ENCODE peak calls at places on chromosomes 5 and 9, in four cellular contexts. Y, X, N and O are unnamed samples.
A peak's percentile ranks its signal among the peaks of the same experiment; 100 is the strongest.

GRCh38 chr5:134090482-134090881 is 24.0 kb upstream of the TCF7 start:
- DNase-seq in N (no peak), X (no peak), Y (no peak), O (no peak)

GRCh38 chr5:142184939-142185526 is 76.5 kb downstream of the NDFIP1 start:
- DNase-seq in X (no peak), Y (no peak), N (no peak), O (no peak)

GRCh38 chr9:104743377-104743985 is 4.0 kb upstream of the NIPSNAP3A start:
- DNase-seq in X (peak; percentile 86), Y (no peak), N (peak; percentile 58), O (peak; percentile 62)

GRCh38 chr9:136092741-136093140 is 2.3 kb downstream of the NACC2 start:
- DNase-seq in N (no peak), X (no peak), Y (no peak), O (no peak)

GRCh38 chr9:70438341-70438924 is 24.0 kb upstream of the KLF9 start:
- DNase-seq in X (peak; percentile 97), N (no peak), Y (no peak), O (no peak)

GRCh38 chr5:110716247-110717245 is 9.9 kb downstream of the TMEM232 start:
- DNase-seq in Y (no peak), N (no peak), X (no peak), O (no peak)

GRCh38 chr9:122075135-122076030 is 17.7 kb downstream of the TTLL11 start:
- DNase-seq in X (no peak), N (no peak), Y (no peak), O (no peak)

GRCh38 chr9:36995927-36996471 is 38.1 kb downstream of the PAX5 start:
- DNase-seq in N (peak; percentile 71), X (peak; percentile 73), Y (peak; percentile 89), O (peak; percentile 74)

GRCh38 chr5:128084228-128085167 is 932 bp downstream of the SLC12A2 start:
- DNase-seq in N (peak; percentile 66), Y (peak; percentile 43), X (peak; percentile 34), O (peak; percentile 43)

GRCh38 chr9:73132034-73132776 is 19.5 kb upstream of the ANXA1 start:
- DNase-seq in X (peak; percentile 91), N (peak; percentile 46), Y (peak; percentile 32), O (peak; percentile 41)

GRCh38 chr5:17327048-17327447 is 109.6 kb downstream of the BASP1 start:
- DNase-seq in X (no peak), Y (no peak), N (no peak), O (no peak)

GRCh38 chr9:123326662-123327093 is 29.3 kb upstream of the CRB2 start:
- DNase-seq in X (no peak), Y (peak; percentile 59), N (peak; percentile 78), O (peak; percentile 85)

GRCh38 chr5:31854625-31855526 is 215.9 kb downstream of the PDZD2 start:
- DNase-seq in X (peak; percentile 30), Y (peak; percentile 73), N (no peak), O (peak; percentile 45)

GRCh38 chr5:173278641-173279040 is 43.6 kb upstream of the NKX2-5 start:
- DNase-seq in N (no peak), Y (no peak), X (no peak), O (no peak)

GRCh38 chr5:34531736-34532135 is 124.4 kb upstream of the RAI14 start:
- DNase-seq in N (no peak), Y (no peak), X (peak; percentile 49), O (no peak)

GRCh38 chr5:176530406-176530982 is 6.7 kb downstream of the RNF44 start:
- DNase-seq in Y (no peak), N (peak; percentile 36), X (no peak), O (no peak)

GRCh38 chr9:5938449-5938848 is 47.8 kb downstream of the MLANA start:
- DNase-seq in N (no peak), Y (no peak), X (no peak), O (no peak)

GRCh38 chr9:6079386-6079785 is 64.0 kb upstream of the RANBP6 start:
- DNase-seq in N (no peak), Y (no peak), X (no peak), O (no peak)

GRCh38 chr5:67289763-67290521 is 93.3 kb upstream of the CD180 start:
- DNase-seq in X (peak; percentile 55), Y (no peak), N (no peak), O (no peak)

GRCh38 chr5:150159741-150160179 is 4.1 kb upstream of the PDGFRB start:
- DNase-seq in Y (no peak), X (peak; percentile 94), N (no peak), O (peak; percentile 57)

GRCh38 chr9:78714591-78714990 is 417.7 kb downstream of the PSAT1 start:
- DNase-seq in X (no peak), N (no peak), Y (no peak), O (no peak)

GRCh38 chr5:81128416-81128815 is 104.7 kb upstream of the CKMT2 start:
- DNase-seq in Y (no peak), X (no peak), N (no peak), O (no peak)

GRCh38 chr5:43643327-43643726 is 40.3 kb downstream of the NNT start:
- DNase-seq in X (no peak), N (no peak), Y (no peak), O (no peak)

GRCh38 chr5:32283539-32284377 is 29.0 kb downstream of the MTMR12 start:
- DNase-seq in Y (no peak), X (peak; percentile 50), N (peak; percentile 21), O (peak; percentile 34)

DNA sequence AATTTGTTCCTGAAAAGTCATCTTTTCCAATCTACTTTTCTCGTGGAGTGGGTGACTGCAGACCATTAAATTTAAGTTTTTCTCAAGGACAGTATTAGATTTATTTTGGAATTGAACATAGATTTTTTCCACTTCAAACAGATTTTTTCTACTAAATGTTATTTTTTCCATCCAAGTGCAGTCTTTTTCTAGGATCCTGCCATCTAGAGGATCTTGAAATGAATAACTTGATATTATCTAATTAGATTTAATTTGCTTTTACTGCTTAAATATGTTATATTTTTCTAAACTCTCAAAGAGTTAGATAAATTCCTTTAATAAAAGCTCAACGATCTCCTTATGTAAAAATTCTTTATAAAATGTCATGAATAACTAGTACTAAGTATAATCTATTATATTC is 136.9 kb upstream of the PRR16 start:
- DNase-seq in X (peak; percentile 14), Y (no peak), N (no peak), O (no peak)
- TF ChIP-seq CTCF in X (peak; percentile 26), Y (no peak), N (no peak), O (no peak)

GRCh38 chr5:113427871-113428574 is 6.8 kb downstream of the TSSK1B start:
- DNase-seq in X (no peak), Y (no peak), N (no peak), O (no peak)
- TF ChIP-seq CTCF in X (no peak), Y (no peak), N (no peak), O (no peak)

GRCh38 chr9:12973702-12974101 is 198.9 kb downstream of the LURAP1L start:
- DNase-seq in X (no peak), Y (no peak), N (no peak), O (no peak)
- TF ChIP-seq CTCF in X (no peak), Y (no peak), N (no peak), O (no peak)

GRCh38 chr5:119335261-119335677 is 20.6 kb upstream of the TNFAIP8 start:
- DNase-seq in Y (no peak), N (no peak), X (no peak), O (no peak)
- TF ChIP-seq CTCF in Y (peak; percentile 1), N (no peak), X (no peak), O (no peak)

DNA sequence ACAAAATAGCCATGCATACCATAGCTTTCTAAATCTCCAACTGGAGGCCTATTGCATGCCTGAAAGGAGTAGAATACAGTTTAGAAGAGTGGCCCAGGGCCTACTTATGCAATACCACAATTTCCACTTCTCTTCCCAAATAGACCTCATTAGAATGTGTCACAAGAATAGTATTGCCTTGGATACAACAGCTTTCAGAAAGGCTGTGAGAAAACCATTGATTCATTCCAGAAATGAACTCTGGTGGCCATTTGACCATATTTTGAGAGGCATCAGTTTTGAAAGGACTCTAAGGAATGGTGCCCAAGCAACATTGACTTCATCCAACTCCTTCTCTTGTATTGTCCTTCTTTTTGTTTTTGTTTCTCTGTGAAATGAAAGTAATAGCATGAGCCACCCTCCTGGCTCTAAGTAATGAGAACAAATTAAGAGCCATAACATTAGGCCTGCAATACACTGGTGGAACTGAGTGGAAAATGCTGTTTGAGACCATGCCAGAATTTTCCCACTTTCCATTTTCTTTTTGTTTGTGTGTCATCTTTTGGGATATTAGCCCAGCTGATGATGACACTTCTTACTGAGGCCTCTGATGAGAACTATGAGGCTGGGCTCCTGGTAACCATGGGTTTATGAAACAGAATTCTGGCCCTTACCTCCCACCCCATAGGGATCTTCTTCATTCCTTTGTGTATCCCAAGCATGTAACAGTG is 90.2 kb downstream of the TMEM174 start:
- DNase-seq in X (no peak), Y (no peak), N (no peak), O (no peak)
- TF ChIP-seq CTCF in X (no peak), Y (no peak), N (no peak), O (no peak)

DNA sequence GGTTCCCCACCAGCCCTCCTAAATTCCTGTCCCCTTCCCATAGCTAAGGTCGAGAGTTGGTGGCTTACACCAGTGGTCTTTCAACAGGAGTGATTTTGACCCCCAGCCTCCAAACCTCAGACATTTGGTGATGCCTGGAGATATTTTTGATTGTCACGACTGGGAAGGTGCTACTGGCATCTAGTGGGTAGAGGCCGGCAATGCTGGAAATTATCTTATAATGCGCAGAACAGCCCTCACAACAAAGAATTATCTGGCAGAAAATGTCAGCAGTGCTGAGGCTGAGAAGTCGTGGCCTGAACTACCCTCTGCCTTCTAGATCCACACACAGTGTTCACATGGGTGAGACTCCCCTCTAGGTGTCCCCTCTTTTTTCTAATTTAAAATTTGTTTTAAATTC is 69.6 kb downstream of the IL31RA start:
- DNase-seq in X (peak; percentile 35), Y (no peak), N (peak; percentile 1), O (peak; percentile 2)
- TF ChIP-seq CTCF in X (peak; percentile 46), Y (peak; percentile 32), N (no peak), O (no peak)